ENCODE peak calls at places on chromosomes 6 and 20, in nine cellular contexts. One of them, this sample, is unnamed.

GRCh38 chr6:138421608-138422007 is 17.6 kb downstream of the HEBP2 start:
- DNase-seq in HS-5: no peak
- DNase-seq in T-helper 1 cell: no peak
- DNase-seq in A172: no peak
- DNase-seq in OCI-LY7: no peak
- DNase-seq in heart left ventricle: no peak
- DNase-seq in foreskin keratinocyte: no peak
- DNase-seq in EL: no peak
- DNase-seq in SHP77: no peak
- DNase-seq in this sample: no peak

GRCh38 chr20:10280016-10280908 is 61.6 kb downstream of the SNAP25 start:
- DNase-seq in HS-5: no peak
- DNase-seq in T-helper 1 cell: no peak
- DNase-seq in A172: no peak
- DNase-seq in OCI-LY7: no peak
- DNase-seq in heart left ventricle: no peak
- DNase-seq in foreskin keratinocyte: peak; percentile 15
- DNase-seq in EL: peak; percentile 66
- DNase-seq in SHP77: no peak
- DNase-seq in this sample: no peak

GRCh38 chr6:5610640-5611039 is 349.3 kb downstream of the FARS2 start:
- DNase-seq in HS-5: no peak
- DNase-seq in T-helper 1 cell: no peak
- DNase-seq in A172: no peak
- DNase-seq in OCI-LY7: no peak
- DNase-seq in heart left ventricle: no peak
- DNase-seq in foreskin keratinocyte: no peak
- DNase-seq in EL: no peak
- DNase-seq in SHP77: peak; percentile 83
- DNase-seq in this sample: no peak

GRCh38 chr20:25274481-25274880 is 26.6 kb downstream of the PYGB start:
- DNase-seq in HS-5: no peak
- DNase-seq in T-helper 1 cell: no peak
- DNase-seq in A172: no peak
- DNase-seq in OCI-LY7: no peak
- DNase-seq in heart left ventricle: peak; percentile 39
- DNase-seq in foreskin keratinocyte: no peak
- DNase-seq in EL: no peak
- DNase-seq in SHP77: no peak
- DNase-seq in this sample: no peak

GRCh38 chr6:36387440-36388303 is at the start of gene ETV7:
- DNase-seq in HS-5: no peak
- DNase-seq in T-helper 1 cell: peak; percentile 24
- DNase-seq in A172: no peak
- DNase-seq in OCI-LY7: no peak
- DNase-seq in heart left ventricle: no peak
- DNase-seq in foreskin keratinocyte: peak; percentile 10
- DNase-seq in EL: peak; percentile 69
- DNase-seq in SHP77: no peak
- DNase-seq in this sample: peak; percentile 25

GRCh38 chr6:71733970-71734899 is 152.1 kb upstream of the RIMS1 start:
- DNase-seq in HS-5: no peak
- DNase-seq in T-helper 1 cell: no peak
- DNase-seq in A172: no peak
- DNase-seq in OCI-LY7: no peak
- DNase-seq in heart left ventricle: no peak
- DNase-seq in foreskin keratinocyte: no peak
- DNase-seq in EL: no peak
- DNase-seq in SHP77: no peak
- DNase-seq in this sample: no peak

GRCh38 chr6:159100789-159101182 is 56.0 kb upstream of the TAGAP start:
- DNase-seq in HS-5: no peak
- DNase-seq in T-helper 1 cell: no peak
- DNase-seq in A172: no peak
- DNase-seq in OCI-LY7: no peak
- DNase-seq in heart left ventricle: no peak
- DNase-seq in foreskin keratinocyte: no peak
- DNase-seq in EL: no peak
- DNase-seq in SHP77: no peak
- DNase-seq in this sample: no peak

GRCh38 chr6:134028438-134028837 is 24.0 kb downstream of the SLC2A12 start:
- DNase-seq in HS-5: no peak
- DNase-seq in T-helper 1 cell: no peak
- DNase-seq in A172: no peak
- DNase-seq in OCI-LY7: no peak
- DNase-seq in heart left ventricle: no peak
- DNase-seq in foreskin keratinocyte: no peak
- DNase-seq in EL: no peak
- DNase-seq in SHP77: no peak
- DNase-seq in this sample: no peak

GRCh38 chr6:142946924-142947701 is 2.1 kb upstream of the HIVEP2 start:
- DNase-seq in HS-5: no peak
- DNase-seq in T-helper 1 cell: peak; percentile 77
- DNase-seq in A172: peak; percentile 66
- DNase-seq in OCI-LY7: peak; percentile 75
- DNase-seq in heart left ventricle: peak; percentile 91
- DNase-seq in foreskin keratinocyte: peak; percentile 46
- DNase-seq in EL: peak; percentile 70
- DNase-seq in SHP77: peak; percentile 59
- DNase-seq in this sample: peak; percentile 85

GRCh38 chr6:14292119-14292518 is 174.5 kb downstream of the CD83 start:
- DNase-seq in HS-5: no peak
- DNase-seq in T-helper 1 cell: no peak
- DNase-seq in A172: no peak
- DNase-seq in OCI-LY7: no peak
- DNase-seq in heart left ventricle: no peak
- DNase-seq in foreskin keratinocyte: no peak
- DNase-seq in EL: no peak
- DNase-seq in SHP77: no peak
- DNase-seq in this sample: no peak

This sample was measured in naive thymus-derived CD8-positive, alpha-beta T cell.